ENCODE peak calls at places on chromosomes 16 and 17, in six cellular contexts. I, H, W, V, X and G are unnamed samples. For H3K4me1, the result is how much of the 10 kb centered on the place peaks cover.

GRCh38 chr16:71367243-71367976 is 8.9 kb downstream of the CALB2 start:
- DNase-seq in I (peak), H (no peak), W (peak), V (no peak), X (no peak), G (no peak)

GRCh38 chr17:62704381-62704971 is 77.0 kb downstream of the MRC2 start:
- DNase-seq in I (peak), H (no peak), W (no peak), V (no peak), X (no peak), G (no peak)

GRCh38 chr17:27985736-27986394 is 56.6 kb upstream of the NLK start:
- DNase-seq in I (no peak), H (no peak), W (no peak), V (no peak), X (no peak), G (no peak)

GRCh38 chr17:32732296-32732642 is 144.7 kb downstream of the MYO1D start:
- DNase-seq in I (no peak), H (no peak), W (no peak), V (no peak), X (no peak), G (no peak)

GRCh38 chr17:33750943-33751701 is 458.0 kb upstream of the ASIC2 start:
- DNase-seq in I (peak), H (peak), W (peak), V (peak), X (no peak), G (peak)

GRCh38 chr16:80527297-80527696 is 13.5 kb upstream of the DYNLRB2 start:
- DNase-seq in I (peak), H (no peak), W (peak), V (no peak), X (no peak), G (no peak)

GRCh38 chr16:49545243-49545642 is 171.6 kb downstream of the C16orf78 start:
- DNase-seq in I (no peak), H (no peak), W (no peak), V (no peak), X (no peak), G (no peak)

GRCh38 chr16:11793840-11794239 is 3.2 kb downstream of the ZC3H7A start:
- DNase-seq in I (no peak), H (no peak), W (no peak), V (peak), X (no peak), G (no peak)

GRCh38 chr16:79561729-79562128 is 38.8 kb downstream of the MAF start:
- DNase-seq in I (no peak), H (no peak), W (no peak), V (no peak), X (no peak), G (no peak)

GRCh38 chr17:58271532-58271931 is 9.2 kb downstream of the MPO start:
- DNase-seq in I (no peak), H (no peak), W (no peak), V (no peak), X (no peak), G (no peak)

GRCh38 chr17:60049936-60050335 is 28.8 kb downstream of the HEATR6 start:
- DNase-seq in I (no peak), H (no peak), W (no peak), V (no peak), X (no peak), G (no peak)

GRCh38 chr17:71546369-71546864 is 574.4 kb upstream of the SOX9 start:
- DNase-seq in I (no peak), H (no peak), W (no peak), V (no peak), X (no peak), G (no peak)

GRCh38 chr17:74368341-74369152 is 1.2 kb downstream of the GPR142 start:
- DNase-seq in I (peak), H (peak), W (peak), V (peak), X (no peak), G (no peak)

GRCh38 chr16:29790949-29791844 is 646 bp downstream of the KIF22 start:
- DNase-seq in I (no peak), H (no peak), W (peak), V (no peak), X (no peak), G (no peak)

GRCh38 chr17:80847506-80848230 is 144.0 kb upstream of the CHMP6 start:
- DNase-seq in I (no peak), H (no peak), W (no peak), V (no peak), X (no peak), G (no peak)

GRCh38 chr17:82065638-82066303 is at the start of gene DUS1L:
- DNase-seq in I (peak), H (peak), W (peak), V (peak), X (no peak), G (no peak)

GRCh38 chr16:67173808-67174705 is 3.7 kb downstream of the NOL3 start:
- DNase-seq in I (peak), H (peak), W (peak), V (peak), X (peak), G (peak)

GRCh38 chr16:17213025-17213424 is 257.7 kb downstream of the XYLT1 start:
- DNase-seq in I (no peak), H (no peak), W (no peak), V (no peak), X (no peak), G (no peak)

GRCh38 chr17:60579551-60579950 is 20.4 kb upstream of the PPM1D start:
- DNase-seq in I (no peak), H (no peak), W (no peak), V (no peak), X (no peak), G (no peak)

GRCh38 chr16:14362774-14363371 is 267.2 kb downstream of the PARN start:
- DNase-seq in I (no peak), H (peak), W (no peak), V (no peak), X (no peak), G (no peak)
- H3K4me3 ChIP-seq in I (no peak), H (peak), W (no peak), V (no peak), X (no peak), G (peak)

GRCh38 chr17:75779250-75779986 is 5.2 kb upstream of the UNK start:
- DNase-seq in I (peak), H (peak), W (peak), V (peak), X (peak), G (peak)
- TF ChIP-seq CTCF in I (no peak), H (no peak), W (peak), V (no peak), X (no peak), G (no peak)

GRCh38 chr17:77319211-77320031 is 178.7 kb downstream of the SEC14L1 start:
- DNase-seq in I (peak), H (peak), W (peak), V (peak), X (peak), G (peak)
- H3K4me1 ChIP-seq in I (half or more), H (half or more), W (under half), V (under half), X (under half), G (half or more)

GRCh38 chr16:31537362-31537921 is 9.7 kb downstream of the AHSP start:
- DNase-seq in I (no peak), H (no peak), W (peak), V (peak), X (no peak), G (no peak)
- H3K4me3 ChIP-seq in I (no peak), H (peak), W (peak), V (peak), X (peak), G (peak)

GRCh38 chr16:72768611-72769010 is 279.3 kb downstream of the ZFHX3 start:
- DNase-seq in I (no peak), H (no peak), W (no peak), V (no peak), X (no peak), G (no peak)
- TF ChIP-seq CTCF in I (no peak), H (no peak), W (no peak), V (no peak), X (no peak), G (no peak)